ENCODE peak calls at places on chromosomes 3 and 15, in eight cellular contexts. One of them, this sample, is unnamed.

GRCh38 chr3:55968331-55968730 is 481.2 kb upstream of the WNT5A start:
- DNase-seq in islet precursor cell: no peak
- DNase-seq in Calu3: no peak
- DNase-seq in activated naive CD4-positive, alpha-beta T cell: no peak
- DNase-seq in B cell: no peak
- DNase-seq in DMS53: no peak
- DNase-seq in left ventricle myocardium inferior: no peak
- DNase-seq in astrocyte of the spinal cord: peak
- DNase-seq in this sample: no peak

GRCh38 chr15:45573961-45574629 is 13.1 kb upstream of the BLOC1S6 start:
- DNase-seq in astrocyte of the spinal cord: no peak
- DNase-seq in B cell: no peak
- DNase-seq in islet precursor cell: peak
- DNase-seq in Calu3: peak
- DNase-seq in left ventricle myocardium inferior: no peak
- DNase-seq in DMS53: peak
- DNase-seq in activated naive CD4-positive, alpha-beta T cell: no peak
- DNase-seq in this sample: no peak

GRCh38 chr3:197297020-197297419 is 1.4 kb downstream of the DLG1 start:
- DNase-seq in left ventricle myocardium inferior: no peak
- DNase-seq in DMS53: peak
- DNase-seq in B cell: no peak
- DNase-seq in astrocyte of the spinal cord: no peak
- DNase-seq in activated naive CD4-positive, alpha-beta T cell: no peak
- DNase-seq in Calu3: no peak
- DNase-seq in islet precursor cell: no peak
- DNase-seq in this sample: peak

GRCh38 chr15:57595011-57595866 is 3.5 kb downstream of the MYZAP start:
- DNase-seq in Calu3: no peak
- DNase-seq in left ventricle myocardium inferior: peak
- DNase-seq in activated naive CD4-positive, alpha-beta T cell: no peak
- DNase-seq in islet precursor cell: no peak
- DNase-seq in astrocyte of the spinal cord: no peak
- DNase-seq in DMS53: peak
- DNase-seq in B cell: no peak
- DNase-seq in this sample: no peak

GRCh38 chr3:138042043-138042442 is 32.1 kb downstream of the CLDN18 start:
- DNase-seq in Calu3: no peak
- DNase-seq in left ventricle myocardium inferior: no peak
- DNase-seq in DMS53: no peak
- DNase-seq in astrocyte of the spinal cord: peak
- DNase-seq in islet precursor cell: no peak
- DNase-seq in B cell: no peak
- DNase-seq in activated naive CD4-positive, alpha-beta T cell: no peak
- DNase-seq in this sample: no peak

GRCh38 chr3:5332270-5332956 is 144.9 kb downstream of the EDEM1 start:
- DNase-seq in islet precursor cell: no peak
- DNase-seq in left ventricle myocardium inferior: no peak
- DNase-seq in DMS53: no peak
- DNase-seq in B cell: no peak
- DNase-seq in Calu3: no peak
- DNase-seq in activated naive CD4-positive, alpha-beta T cell: no peak
- DNase-seq in astrocyte of the spinal cord: no peak
- DNase-seq in this sample: no peak

GRCh38 chr3:81173514-81173913 is 587.9 kb downstream of the GBE1 start:
- DNase-seq in islet precursor cell: peak
- DNase-seq in left ventricle myocardium inferior: no peak
- DNase-seq in activated naive CD4-positive, alpha-beta T cell: no peak
- DNase-seq in B cell: no peak
- DNase-seq in Calu3: no peak
- DNase-seq in DMS53: peak
- DNase-seq in astrocyte of the spinal cord: no peak
- DNase-seq in this sample: no peak

GRCh38 chr15:50003786-50004334 is 115.2 kb downstream of the ATP8B4 start:
- DNase-seq in islet precursor cell: peak
- DNase-seq in B cell: peak
- DNase-seq in DMS53: peak
- DNase-seq in activated naive CD4-positive, alpha-beta T cell: no peak
- DNase-seq in astrocyte of the spinal cord: peak
- DNase-seq in Calu3: peak
- DNase-seq in left ventricle myocardium inferior: peak
- DNase-seq in this sample: peak

GRCh38 chr15:73233623-73234022 is 135.1 kb downstream of the HCN4 start:
- DNase-seq in B cell: no peak
- DNase-seq in astrocyte of the spinal cord: no peak
- DNase-seq in DMS53: no peak
- DNase-seq in activated naive CD4-positive, alpha-beta T cell: no peak
- DNase-seq in left ventricle myocardium inferior: no peak
- DNase-seq in islet precursor cell: no peak
- DNase-seq in Calu3: no peak
- DNase-seq in this sample: no peak

GRCh38 chr15:48393650-48394049 is 62.4 kb downstream of the DUT start:
- DNase-seq in astrocyte of the spinal cord: peak
- DNase-seq in islet precursor cell: no peak
- DNase-seq in DMS53: peak
- DNase-seq in B cell: no peak
- DNase-seq in Calu3: no peak
- DNase-seq in left ventricle myocardium inferior: peak
- DNase-seq in activated naive CD4-positive, alpha-beta T cell: no peak
- DNase-seq in this sample: no peak

GRCh38 chr15:68275165-68275746 is 2.3 kb upstream of the FEM1B start:
- DNase-seq in left ventricle myocardium inferior: no peak
- DNase-seq in DMS53: peak
- DNase-seq in activated naive CD4-positive, alpha-beta T cell: no peak
- DNase-seq in islet precursor cell: no peak
- DNase-seq in B cell: no peak
- DNase-seq in Calu3: peak
- DNase-seq in astrocyte of the spinal cord: no peak
- DNase-seq in this sample: no peak

This sample was measured in central memory CD4-positive, alpha-beta T cell.